ENCODE peak calls at places on chromosomes 1 and 21, in seven cellular contexts. F is H1, H is IMR-90, D is trophoblast cell, E is H9, R is neuronal stem cell, U is mesenchymal stem cell. C is an unnamed sample.

GRCh38 chr21:42361286-42361685 is 5.0 kb downstream of the TFF1 start:
- DNase-seq in U (no peak), E (no peak), H (no peak), R (no peak), D (no peak), F (no peak), C (no peak)

GRCh38 chr1:19582318-19582717 is 61.8 kb upstream of the NBL1 start:
- DNase-seq in F (peak), U (no peak), H (no peak), R (peak), D (peak), E (peak), C (peak)

GRCh38 chr1:10641976-10642375 is 154.5 kb downstream of the CASZ1 start:
- DNase-seq in U (no peak), D (no peak), R (no peak), E (no peak), H (no peak), F (no peak), C (no peak)

GRCh38 chr1:98048234-98048633 is 127.4 kb upstream of the DPYD start:
- DNase-seq in R (peak), F (peak), D (peak), U (peak), H (peak), E (peak), C (peak)

GRCh38 chr1:145778146-145778540 is 45.8 kb downstream of the RNF115 start:
- DNase-seq in H (no peak), D (no peak), E (no peak), F (no peak), U (no peak), R (no peak), C (no peak)

GRCh38 chr1:36889846-36890245 is 144.5 kb downstream of the GRIK3 start:
- DNase-seq in R (no peak), D (no peak), H (no peak), U (no peak), F (peak), E (peak), C (no peak)

GRCh38 chr21:44947930-44948331 is 8.1 kb downstream of the SLX9 start:
- DNase-seq in H (no peak), U (no peak), E (no peak), D (no peak), F (no peak), R (no peak), C (no peak)

GRCh38 chr1:112460672-112461071 is 48.1 kb upstream of the WNT2B start:
- DNase-seq in F (no peak), H (peak), R (no peak), U (peak), E (no peak), D (peak), C (no peak)

GRCh38 chr1:40818264-40818961 is 34.8 kb downstream of the KCNQ4 start:
- DNase-seq in E (peak), R (peak), D (peak), U (no peak), H (no peak), F (peak), C (peak)

GRCh38 chr1:23100074-23100748 is 68.4 kb downstream of the LUZP1 start:
- DNase-seq in U (peak), D (peak), H (peak), F (no peak), E (no peak), R (peak), C (peak)

GRCh38 chr1:115669002-115669673 is 27.4 kb downstream of the VANGL1 start:
- DNase-seq in R (no peak), F (no peak), D (peak), U (peak), H (peak), E (no peak), C (peak)

DNA sequence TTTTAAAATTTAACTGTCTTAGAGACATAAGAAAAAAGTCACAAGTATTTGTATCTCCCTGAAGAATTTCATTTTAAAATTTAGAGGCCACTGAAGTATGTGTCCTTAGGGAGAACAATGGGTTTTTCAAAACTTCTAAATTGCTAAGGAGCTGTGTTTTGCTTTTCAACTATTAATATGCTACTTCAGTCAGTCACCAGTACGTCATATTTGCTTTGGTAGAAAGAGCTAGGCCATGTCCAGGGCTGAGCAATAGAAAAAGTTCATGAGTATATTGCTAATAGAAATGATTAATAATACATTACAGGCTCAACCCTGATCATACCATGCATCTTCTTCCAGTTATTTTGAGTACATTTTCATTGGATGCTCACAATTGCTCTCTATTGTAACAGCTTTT is 1.7 kb upstream of the SGIP1 start:
- DNase-seq in D (no peak), E (no peak), H (no peak), U (no peak), F (no peak), R (no peak), C (no peak)
- H2AK5ac ChIP-seq in D (no peak), E (no peak), H (peak), U (no peak), F (no peak), R (no peak), C (no peak)

DNA sequence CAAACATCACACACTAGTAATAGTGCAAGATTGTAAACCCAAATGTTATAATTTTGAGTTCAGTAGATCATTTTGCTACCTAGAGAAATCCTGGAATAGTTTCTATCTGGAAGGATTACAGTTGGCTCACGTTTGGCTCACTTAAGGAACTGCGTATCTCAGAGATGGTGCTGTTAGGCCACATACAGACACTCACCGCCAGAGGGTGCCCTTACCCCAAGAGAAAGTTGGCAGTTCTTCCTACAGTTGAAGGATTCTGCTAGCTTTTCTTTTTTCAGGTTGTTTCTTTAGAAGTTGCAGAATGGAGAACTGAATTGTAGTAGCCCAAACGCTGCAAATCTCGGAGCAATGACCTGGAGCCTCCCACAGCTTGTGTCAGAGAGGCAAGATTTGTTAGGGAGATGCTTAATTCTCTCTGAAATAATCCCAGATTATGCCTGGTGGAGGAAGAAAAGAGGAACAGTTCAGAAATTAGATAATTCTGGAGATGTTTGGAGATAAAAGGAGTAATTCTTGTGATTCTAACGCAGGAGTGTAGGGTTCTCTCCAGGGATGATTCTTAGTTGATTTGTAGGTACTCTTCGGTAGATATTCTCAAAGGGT is 87.9 kb upstream of the PAPPA2 start:
- DNase-seq in F (peak), E (peak), H (peak), R (peak), U (peak), D (peak), C (peak)
- H2AK5ac ChIP-seq in F (no peak), E (no peak), H (no peak), R (no peak), U (no peak), D (no peak), C (no peak)

GRCh38 chr1:14781811-14782210 is 183.3 kb downstream of the KAZN start:
- DNase-seq in F (no peak), D (no peak), H (no peak), E (no peak), R (no peak), U (no peak), C (no peak)
- H2AK5ac ChIP-seq in F (no peak), D (no peak), H (no peak), E (no peak), R (no peak), U (no peak), C (no peak)

GRCh38 chr1:6234502-6235295 is 1.1 kb downstream of the ICMT start:
- DNase-seq in H (peak), E (no peak), U (peak), R (no peak), D (peak), F (no peak), C (no peak)
- H2AK5ac ChIP-seq in H (peak), E (no peak), U (no peak), R (no peak), D (no peak), F (no peak), C (no peak)

GRCh38 chr1:174726167-174726879 is 273.4 kb upstream of the CACYBP start:
- DNase-seq in H (peak), E (no peak), U (peak), F (no peak), R (no peak), D (peak), C (peak)

GRCh38 chr1:174723815-174724214 is 275.9 kb upstream of the CACYBP start:
- DNase-seq in D (no peak), R (no peak), E (no peak), F (no peak), H (no peak), U (no peak), C (no peak)

GRCh38 chr1:174720618-174721017 is 272.9 kb downstream of the GPR52 start:
- DNase-seq in U (no peak), D (no peak), H (no peak), R (no peak), F (no peak), E (no peak), C (no peak)

GRCh38 chr1:174719194-174719593 is 271.4 kb downstream of the GPR52 start:
- DNase-seq in R (no peak), D (no peak), E (no peak), F (no peak), H (no peak), U (no peak), C (no peak)

DNA sequence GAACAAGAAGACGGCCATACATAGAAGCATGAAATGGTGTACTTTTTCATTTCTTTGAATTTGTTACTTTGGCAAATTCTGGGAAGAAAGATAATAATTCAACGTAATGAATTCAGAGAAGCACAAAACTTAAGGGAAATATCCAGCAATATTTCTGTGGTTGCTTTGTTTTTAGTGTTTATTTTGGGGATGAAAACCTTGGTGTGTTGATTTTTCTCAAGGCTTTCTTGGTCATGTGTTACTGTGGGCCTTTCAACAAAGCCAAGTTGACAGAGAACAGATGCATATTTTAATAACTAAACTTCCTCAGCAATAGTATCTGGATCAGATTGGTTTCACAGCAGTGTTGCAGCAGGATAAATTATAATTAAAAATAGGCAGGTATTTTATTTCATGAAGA is 273.5 kb downstream of the GPR52 start:
- DNase-seq in U (no peak), D (no peak), F (no peak), E (no peak), H (no peak), R (no peak), C (no peak)
- H2AK5ac ChIP-seq in U (no peak), D (no peak), F (no peak), E (no peak), H (no peak), R (no peak), C (no peak)

DNA sequence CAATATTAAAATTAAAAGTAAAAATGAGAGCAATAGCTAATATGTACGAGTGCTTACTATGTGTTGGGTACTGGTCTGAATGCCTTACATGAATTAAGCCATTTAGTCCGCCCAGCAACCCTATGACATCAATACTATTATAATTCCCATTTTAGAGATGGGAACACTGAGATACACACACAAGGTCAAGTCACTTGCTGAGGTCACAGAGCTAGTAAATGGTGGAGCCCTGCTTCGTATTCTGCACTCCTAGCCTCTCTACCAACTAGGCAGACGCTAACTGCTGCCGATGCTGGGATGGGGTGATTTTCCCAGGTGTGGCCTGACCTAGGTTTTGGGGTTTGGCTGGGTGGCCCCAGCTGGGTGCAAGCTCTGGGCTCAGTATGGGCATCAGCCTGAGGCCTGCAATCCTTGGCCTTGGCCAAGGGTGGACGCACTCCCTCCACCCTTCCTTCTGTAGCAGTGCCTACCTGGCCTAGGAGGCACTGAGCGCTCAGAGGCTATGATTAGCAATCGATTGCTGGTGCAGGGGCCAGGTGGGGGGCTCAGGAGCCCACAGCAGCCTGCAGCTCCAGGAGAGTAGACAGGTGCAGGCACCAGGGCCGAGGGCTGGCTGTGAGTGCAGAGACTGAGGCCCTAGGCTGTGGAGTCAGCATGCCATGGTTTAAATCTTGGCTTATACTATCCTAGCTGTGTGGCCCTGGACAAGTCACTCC is 2.7 kb downstream of the FAM131C start:
- DNase-seq in D (no peak), R (no peak), H (no peak), U (no peak), E (no peak), F (no peak), C (no peak)
- H2AK5ac ChIP-seq in D (no peak), R (peak), H (no peak), U (no peak), E (no peak), F (no peak), C (no peak)

GRCh38 chr1:170017478-170017877 is 57.0 kb downstream of the KIFAP3 start:
- DNase-seq in D (no peak), H (no peak), F (no peak), U (no peak), R (no peak), E (no peak), C (no peak)
- H2AK5ac ChIP-seq in D (no peak), H (no peak), F (no peak), U (no peak), R (no peak), E (no peak), C (no peak)

GRCh38 chr1:185408675-185409270 is 91.7 kb upstream of the IVNS1ABP start:
- DNase-seq in D (no peak), H (peak), U (no peak), F (no peak), E (no peak), R (no peak), C (no peak)

GRCh38 chr1:185412385-185413074 is 95.5 kb upstream of the IVNS1ABP start:
- DNase-seq in H (no peak), D (no peak), F (no peak), R (no peak), U (no peak), E (no peak), C (no peak)

GRCh38 chr1:185406006-185406974 is 89.2 kb upstream of the IVNS1ABP start:
- DNase-seq in U (no peak), F (no peak), R (no peak), H (no peak), D (no peak), E (no peak), C (no peak)

GRCh38 chr1:185409763-185410528 is 92.9 kb upstream of the IVNS1ABP start:
- DNase-seq in F (no peak), D (no peak), E (no peak), R (no peak), H (peak), U (peak), C (no peak)

DNA sequence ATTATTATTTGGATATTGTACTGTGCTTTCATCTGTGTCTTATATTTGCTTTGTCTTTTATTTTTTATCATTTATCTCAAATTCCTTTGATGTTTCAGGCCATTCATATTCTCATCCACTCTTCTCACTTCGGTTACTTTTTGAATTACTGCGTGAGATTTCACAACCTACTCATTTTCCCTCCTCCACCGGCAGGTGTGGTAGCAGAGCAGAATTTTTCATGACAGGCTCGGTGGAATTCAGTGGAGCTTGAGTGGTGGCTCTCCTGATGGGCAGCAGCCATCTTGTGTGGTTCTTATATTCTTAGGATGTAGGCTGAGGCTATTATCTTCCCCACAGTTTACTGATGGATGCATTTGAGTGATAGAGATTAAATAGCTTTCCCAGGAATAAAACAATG is 92.3 kb upstream of the IVNS1ABP start:
- DNase-seq in U (no peak), R (no peak), D (peak), E (no peak), F (no peak), H (no peak), C (no peak)
- H2AK5ac ChIP-seq in U (no peak), R (no peak), D (no peak), E (no peak), F (no peak), H (no peak), C (no peak)

C was measured in mesendoderm.